ENCODE peak calls at places on chromosomes 12 and 14, in four cellular contexts. P, W, M and F are unnamed samples.
A peak's percentile ranks its signal among the peaks of the same experiment; 100 is the strongest.

GRCh38 chr14:106556665-106557289 is 1030.4 kb downstream of the TMEM121 start:
- DNase-seq in W (peak; percentile 58), P (peak; percentile 27), M (no peak), F (peak; percentile 46)

GRCh38 chr14:23447634-23448353 is 12.3 kb upstream of the MYH7 start:
- DNase-seq in W (no peak), P (peak; percentile 50), M (no peak), F (no peak)

GRCh38 chr14:90518941-90519256 is 122.1 kb downstream of the CALM1 start:
- DNase-seq in W (peak; percentile 65), M (peak; percentile 37), P (peak; percentile 53), F (no peak)

GRCh38 chr12:85441740-85442139 is 161.7 kb downstream of the ALX1 start:
- DNase-seq in P (peak; percentile 9), W (no peak), M (peak; percentile 16), F (peak; percentile 14)

GRCh38 chr12:26647091-26647490 is 185.9 kb downstream of the ITPR2 start:
- DNase-seq in P (no peak), W (no peak), M (no peak), F (no peak)

GRCh38 chr12:50056629-50056976 is 793 bp upstream of the ASIC1 start:
- DNase-seq in W (no peak), M (no peak), P (no peak), F (no peak)

GRCh38 chr14:69303086-69303485 is 43.1 kb downstream of the GALNT16 start:
- DNase-seq in M (no peak), P (no peak), W (no peak), F (no peak)

GRCh38 chr12:111993290-111994150 is 19.4 kb downstream of the TMEM116 start:
- DNase-seq in P (no peak), M (no peak), W (peak; percentile 58), F (no peak)

GRCh38 chr14:103023881-103024473 is 33.4 kb downstream of the CDC42BPB start:
- DNase-seq in W (no peak), M (no peak), P (no peak), F (peak; percentile 61)

GRCh38 chr14:59768855-59769254 is 101.7 kb downstream of the RTN1 start:
- DNase-seq in M (no peak), W (no peak), P (no peak), F (no peak)

GRCh38 chr12:111953455-111953854 is 59.5 kb downstream of the TMEM116 start:
- DNase-seq in W (no peak), P (peak; percentile 33), M (no peak), F (no peak)

GRCh38 chr14:97946291-97946690 is 1149.1 kb downstream of the VRK1 start:
- DNase-seq in W (no peak), P (no peak), M (no peak), F (no peak)

GRCh38 chr12:42162198-42162597 is 17.5 kb upstream of the GXYLT1 start:
- DNase-seq in P (no peak), M (no peak), W (no peak), F (no peak)

GRCh38 chr12:119446459-119446858 is 111.9 kb downstream of the CCDC60 start:
- DNase-seq in W (no peak), P (no peak), M (no peak), F (no peak)

GRCh38 chr12:12665194-12665593 is 30.8 kb downstream of the GPR19 start:
- DNase-seq in M (no peak), W (no peak), P (no peak), F (no peak)

GRCh38 chr14:93984070-93984469 is 7.7 kb upstream of the ASB2 start:
- DNase-seq in W (no peak), P (no peak), M (no peak), F (no peak)

GRCh38 chr12:14605401-14605989 is 37.8 kb upstream of the PLBD1 start:
- DNase-seq in P (no peak), W (no peak), M (no peak), F (no peak)

GRCh38 chr12:131091976-131092691 is 138.4 kb downstream of the ADGRD1 start:
- DNase-seq in W (no peak), P (no peak), M (no peak), F (no peak)

GRCh38 chr12:52293926-52294325 is 2.6 kb upstream of the KRT81 start:
- DNase-seq in P (no peak), M (no peak), W (no peak), F (no peak)

GRCh38 chr14:44589180-44589579 is 82.1 kb upstream of the FSCB start:
- DNase-seq in W (no peak), M (no peak), P (no peak), F (no peak)

DNA sequence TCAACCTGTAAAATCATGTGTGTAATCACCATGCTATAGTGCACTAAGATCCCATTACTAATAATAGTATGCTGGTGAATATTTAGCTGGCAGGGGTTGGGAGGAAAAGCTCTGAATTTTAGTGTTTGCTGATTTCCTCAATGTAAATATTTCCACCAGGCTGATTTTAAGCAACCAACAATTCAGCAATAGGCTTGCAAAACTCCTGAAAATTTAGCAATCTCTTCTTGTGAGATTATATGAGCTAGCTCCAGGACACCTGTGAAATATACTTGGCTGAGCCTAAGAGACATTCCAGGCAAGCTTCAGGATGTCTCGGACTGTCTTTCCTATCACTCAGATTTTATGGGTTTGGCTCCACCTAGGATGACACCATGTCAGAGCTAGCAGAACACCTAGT is 106.9 kb upstream of the ANO4 start:
- DNase-seq in M (no peak), P (no peak), W (no peak), F (no peak)
- TF ChIP-seq ELF1 in M (no peak), P (no peak), W (no peak), F (no peak)

DNA sequence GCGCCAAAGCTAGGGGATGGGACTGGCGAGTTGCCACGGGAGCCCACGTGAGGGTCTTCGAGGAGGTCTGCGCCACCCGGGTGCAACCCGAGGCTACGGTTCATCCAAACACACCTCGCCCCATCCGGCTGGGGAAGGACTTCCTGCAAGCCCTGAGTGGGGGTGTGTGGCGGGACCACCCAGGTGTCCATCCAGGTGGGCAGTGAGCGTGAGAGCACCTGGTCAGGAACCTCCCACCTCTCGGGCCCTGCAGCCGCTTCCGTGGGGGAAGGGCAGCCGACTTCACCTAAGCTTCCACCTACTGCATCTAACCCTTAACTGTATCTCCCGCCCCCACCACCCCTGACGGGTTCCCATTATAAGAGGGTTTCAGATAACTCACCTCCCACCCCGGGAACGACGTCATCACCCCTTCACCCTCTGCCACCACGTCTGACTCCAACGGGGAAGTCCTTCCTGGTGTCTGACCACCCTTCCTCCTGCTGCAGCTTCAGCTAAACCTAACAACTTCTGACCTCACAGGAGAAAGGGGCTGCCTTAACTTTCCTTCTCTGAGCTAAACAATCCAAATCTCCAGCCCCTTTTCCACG is 27.3 kb upstream of the SMUG1 start:
- DNase-seq in P (no peak), M (no peak), W (peak; percentile 77), F (no peak)
- H3K4me3 ChIP-seq in P (no peak overlapping the region), M (no peak overlapping the region), W (peak overlapping the region; percentile 35), F (no peak overlapping the region)

GRCh38 chr12:104219361-104219892 is 3.8 kb downstream of the TXNRD1 start:
- DNase-seq in W (peak; percentile 41), M (peak; percentile 83), P (peak; percentile 77), F (peak; percentile 35)
- TF ChIP-seq ELF1 in W (no peak), M (no peak), P (no peak), F (no peak)

DNA sequence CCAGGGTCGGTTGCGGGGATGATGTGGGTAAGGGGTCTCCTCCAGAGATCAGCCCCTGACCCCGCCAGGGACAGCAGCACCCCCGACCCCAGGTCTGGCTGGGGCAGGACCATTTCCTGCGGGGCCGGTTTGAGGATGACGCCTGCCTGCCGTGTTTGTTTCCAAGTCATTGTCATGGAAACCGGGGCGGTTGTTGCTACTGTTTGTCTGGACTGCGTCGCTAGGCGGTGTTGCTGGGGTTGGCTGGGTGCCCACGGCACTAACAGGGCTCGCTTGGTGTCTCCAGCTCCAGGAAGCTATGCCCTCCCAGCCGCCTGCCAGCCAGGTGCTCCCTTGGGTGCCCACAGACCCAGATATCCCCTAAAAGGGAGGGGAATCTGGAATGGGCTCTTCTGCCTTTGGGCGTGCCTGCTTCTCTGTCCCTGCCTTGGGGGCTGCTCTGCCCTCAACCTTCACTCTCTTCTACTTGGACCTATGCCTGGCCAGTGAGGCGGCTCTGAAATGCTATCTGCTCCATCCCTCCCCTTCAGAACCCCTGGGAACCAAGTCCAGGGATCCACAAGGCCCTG is 4.7 kb upstream of the CRIP1 start:
- DNase-seq in W (peak; percentile 90), M (peak; percentile 95), P (peak; percentile 93), F (peak; percentile 90)
- H3K4me3 ChIP-seq in W (no peak overlapping the region), M (peak overlapping the region; percentile 77), P (no peak overlapping the region), F (peak overlapping the region; percentile 30)